ENCODE peak calls at places on chromosome 15, in seven cellular contexts. One of them, this sample, is unnamed.

GRCh38 chr15:92294759-92295158 is 98.9 kb upstream of the ST8SIA2 start:
- DNase-seq in pancreas: no peak
- DNase-seq in MV-4-11: no peak
- DNase-seq in AG04450: no peak
- DNase-seq in T-helper 1 cell: no peak
- DNase-seq in astrocyte of the cerebellum: no peak
- DNase-seq in iris pigment epithelial cell: no peak
- DNase-seq in this sample: no peak

GRCh38 chr15:76987896-76988860 is 6.7 kb upstream of the PSTPIP1 start:
- DNase-seq in astrocyte of the cerebellum: no peak
- DNase-seq in AG04450: no peak
- DNase-seq in pancreas: no peak
- DNase-seq in T-helper 1 cell: no peak
- DNase-seq in MV-4-11: peak; percentile 93
- DNase-seq in iris pigment epithelial cell: no peak
- DNase-seq in this sample: no peak

GRCh38 chr15:54839379-54839778 is 357.4 kb downstream of the RSL24D1 start:
- DNase-seq in pancreas: no peak
- DNase-seq in astrocyte of the cerebellum: no peak
- DNase-seq in MV-4-11: no peak
- DNase-seq in iris pigment epithelial cell: no peak
- DNase-seq in T-helper 1 cell: no peak
- DNase-seq in AG04450: no peak
- DNase-seq in this sample: no peak

GRCh38 chr15:71338827-71339542 is 223.7 kb downstream of the THSD4 start:
- DNase-seq in AG04450: no peak
- DNase-seq in astrocyte of the cerebellum: no peak
- DNase-seq in MV-4-11: no peak
- DNase-seq in T-helper 1 cell: no peak
- DNase-seq in pancreas: no peak
- DNase-seq in iris pigment epithelial cell: no peak
- DNase-seq in this sample: no peak

GRCh38 chr15:77797270-77797669 is 164.6 kb upstream of the LINGO1 start:
- DNase-seq in iris pigment epithelial cell: no peak
- DNase-seq in pancreas: no peak
- DNase-seq in astrocyte of the cerebellum: no peak
- DNase-seq in AG04450: no peak
- DNase-seq in T-helper 1 cell: no peak
- DNase-seq in MV-4-11: no peak
- DNase-seq in this sample: no peak

GRCh38 chr15:91408476-91409076 is 308.5 kb downstream of the SV2B start:
- DNase-seq in AG04450: no peak
- DNase-seq in astrocyte of the cerebellum: no peak
- DNase-seq in MV-4-11: peak; percentile 15
- DNase-seq in pancreas: peak; percentile 18
- DNase-seq in iris pigment epithelial cell: no peak
- DNase-seq in T-helper 1 cell: no peak
- DNase-seq in this sample: no peak

GRCh38 chr15:40902605-40903561 is 8.6 kb downstream of the VPS18 start:
- DNase-seq in astrocyte of the cerebellum: no peak
- DNase-seq in iris pigment epithelial cell: peak; percentile 80
- DNase-seq in MV-4-11: peak; percentile 98
- DNase-seq in AG04450: no peak
- DNase-seq in T-helper 1 cell: no peak
- DNase-seq in pancreas: no peak
- DNase-seq in this sample: no peak

GRCh38 chr15:36468746-36469145 is 110.7 kb upstream of the CDIN1 start:
- DNase-seq in T-helper 1 cell: no peak
- DNase-seq in astrocyte of the cerebellum: peak; percentile 95
- DNase-seq in MV-4-11: peak; percentile 11
- DNase-seq in iris pigment epithelial cell: peak; percentile 70
- DNase-seq in pancreas: no peak
- DNase-seq in AG04450: peak; percentile 100
- DNase-seq in this sample: no peak

GRCh38 chr15:77376770-77377169 is 43.1 kb downstream of the PEAK1 start:
- DNase-seq in MV-4-11: no peak
- DNase-seq in pancreas: no peak
- DNase-seq in AG04450: no peak
- DNase-seq in iris pigment epithelial cell: no peak
- DNase-seq in astrocyte of the cerebellum: no peak
- DNase-seq in T-helper 1 cell: no peak
- DNase-seq in this sample: no peak

GRCh38 chr15:88012233-88012632 is 244.3 kb downstream of the NTRK3 start:
- DNase-seq in iris pigment epithelial cell: no peak
- DNase-seq in AG04450: no peak
- DNase-seq in pancreas: no peak
- DNase-seq in astrocyte of the cerebellum: no peak
- DNase-seq in T-helper 1 cell: no peak
- DNase-seq in MV-4-11: peak; percentile 43
- DNase-seq in this sample: no peak

GRCh38 chr15:71730277-71731144 is 79.8 kb upstream of the NR2E3 start:
- DNase-seq in T-helper 1 cell: no peak
- DNase-seq in MV-4-11: peak; percentile 17
- DNase-seq in astrocyte of the cerebellum: peak; percentile 36
- DNase-seq in AG04450: peak; percentile 44
- DNase-seq in pancreas: peak; percentile 16
- DNase-seq in iris pigment epithelial cell: peak; percentile 76
- DNase-seq in this sample: peak; percentile 10

GRCh38 chr15:62545392-62546227 is 380.5 kb upstream of the C2CD4B start:
- DNase-seq in T-helper 1 cell: no peak
- DNase-seq in pancreas: peak; percentile 21
- DNase-seq in MV-4-11: no peak
- DNase-seq in astrocyte of the cerebellum: peak; percentile 53
- DNase-seq in iris pigment epithelial cell: no peak
- DNase-seq in AG04450: no peak
- DNase-seq in this sample: no peak

GRCh38 chr15:68407141-68407885 is 24.6 kb downstream of the ITGA11 start:
- DNase-seq in iris pigment epithelial cell: no peak
- DNase-seq in MV-4-11: no peak
- DNase-seq in AG04450: no peak
- DNase-seq in astrocyte of the cerebellum: peak; percentile 72
- DNase-seq in pancreas: no peak
- DNase-seq in T-helper 1 cell: no peak
- DNase-seq in this sample: no peak

GRCh38 chr15:62390793-62391543 is 225.9 kb upstream of the C2CD4B start:
- DNase-seq in iris pigment epithelial cell: peak; percentile 54
- DNase-seq in MV-4-11: no peak
- DNase-seq in T-helper 1 cell: no peak
- DNase-seq in pancreas: peak; percentile 17
- DNase-seq in astrocyte of the cerebellum: no peak
- DNase-seq in AG04450: no peak
- DNase-seq in this sample: no peak

GRCh38 chr15:51796777-51797474 is 32.5 kb upstream of the TMOD3 start:
- DNase-seq in AG04450: no peak
- DNase-seq in MV-4-11: peak; percentile 46
- DNase-seq in astrocyte of the cerebellum: no peak
- DNase-seq in pancreas: peak; percentile 25
- DNase-seq in T-helper 1 cell: no peak
- DNase-seq in iris pigment epithelial cell: peak; percentile 66
- DNase-seq in this sample: no peak

GRCh38 chr15:30872341-30872748 is 31.4 kb upstream of the FAN1 start:
- DNase-seq in astrocyte of the cerebellum: no peak
- DNase-seq in T-helper 1 cell: no peak
- DNase-seq in iris pigment epithelial cell: peak; percentile 14
- DNase-seq in AG04450: no peak
- DNase-seq in pancreas: no peak
- DNase-seq in MV-4-11: no peak
- DNase-seq in this sample: no peak

GRCh38 chr15:78950906-78951840 is 6.3 kb upstream of the CTSH start:
- DNase-seq in iris pigment epithelial cell: peak; percentile 40
- DNase-seq in MV-4-11: peak; percentile 1
- DNase-seq in T-helper 1 cell: no peak
- DNase-seq in astrocyte of the cerebellum: no peak
- DNase-seq in AG04450: peak; percentile 26
- DNase-seq in pancreas: no peak
- DNase-seq in this sample: no peak

GRCh38 chr15:68175527-68175926 is 29.6 kb downstream of the CALML4 start:
- DNase-seq in MV-4-11: peak; percentile 64
- DNase-seq in astrocyte of the cerebellum: no peak
- DNase-seq in T-helper 1 cell: no peak
- DNase-seq in AG04450: no peak
- DNase-seq in pancreas: no peak
- DNase-seq in iris pigment epithelial cell: no peak
- DNase-seq in this sample: no peak

GRCh38 chr15:39213385-39213840 is 367.5 kb upstream of the THBS1 start:
- DNase-seq in MV-4-11: no peak
- DNase-seq in AG04450: peak; percentile 95
- DNase-seq in T-helper 1 cell: no peak
- DNase-seq in astrocyte of the cerebellum: peak; percentile 97
- DNase-seq in iris pigment epithelial cell: peak; percentile 95
- DNase-seq in pancreas: peak; percentile 25
- DNase-seq in this sample: no peak

GRCh38 chr15:95259513-95259912 is 1028.2 kb downstream of the MCTP2 start:
- DNase-seq in pancreas: peak; percentile 28
- DNase-seq in T-helper 1 cell: no peak
- DNase-seq in iris pigment epithelial cell: peak; percentile 82
- DNase-seq in astrocyte of the cerebellum: peak; percentile 81
- DNase-seq in AG04450: peak; percentile 62
- DNase-seq in MV-4-11: peak; percentile 49
- DNase-seq in this sample: peak; percentile 70

GRCh38 chr15:91047545-91048199 is 25.3 kb upstream of the VPS33B start:
- DNase-seq in AG04450: no peak
- DNase-seq in astrocyte of the cerebellum: no peak
- DNase-seq in pancreas: no peak
- DNase-seq in iris pigment epithelial cell: peak; percentile 12
- DNase-seq in MV-4-11: peak; percentile 87
- DNase-seq in T-helper 1 cell: no peak
- DNase-seq in this sample: no peak

GRCh38 chr15:101127503-101128076 is 124.3 kb downstream of the CHSY1 start:
- DNase-seq in pancreas: peak; percentile 24
- DNase-seq in T-helper 1 cell: no peak
- DNase-seq in MV-4-11: peak; percentile 94
- DNase-seq in astrocyte of the cerebellum: peak; percentile 99
- DNase-seq in iris pigment epithelial cell: peak; percentile 97
- DNase-seq in AG04450: peak; percentile 85
- DNase-seq in this sample: no peak

GRCh38 chr15:67850995-67851535 is 11.2 kb upstream of the RNU6-1 start:
- DNase-seq in pancreas: no peak
- DNase-seq in AG04450: no peak
- DNase-seq in astrocyte of the cerebellum: no peak
- DNase-seq in T-helper 1 cell: no peak
- DNase-seq in iris pigment epithelial cell: peak; percentile 54
- DNase-seq in MV-4-11: peak; percentile 95
- DNase-seq in this sample: no peak

GRCh38 chr15:63905131-63905530 is 71.4 kb upstream of the HERC1 start:
- DNase-seq in MV-4-11: no peak
- DNase-seq in astrocyte of the cerebellum: no peak
- DNase-seq in iris pigment epithelial cell: peak; percentile 45
- DNase-seq in pancreas: no peak
- DNase-seq in AG04450: no peak
- DNase-seq in T-helper 1 cell: no peak
- DNase-seq in this sample: no peak

GRCh38 chr15:70421197-70421482 is 323.4 kb upstream of the TLE3 start:
- DNase-seq in iris pigment epithelial cell: no peak
- DNase-seq in astrocyte of the cerebellum: no peak
- DNase-seq in pancreas: peak; percentile 21
- DNase-seq in T-helper 1 cell: no peak
- DNase-seq in MV-4-11: no peak
- DNase-seq in AG04450: no peak
- DNase-seq in this sample: no peak

GRCh38 chr15:53446376-53446775 is 313.1 kb downstream of the WDR72 start:
- DNase-seq in astrocyte of the cerebellum: no peak
- DNase-seq in pancreas: peak; percentile 20
- DNase-seq in AG04450: no peak
- DNase-seq in T-helper 1 cell: no peak
- DNase-seq in iris pigment epithelial cell: no peak
- DNase-seq in MV-4-11: no peak
- DNase-seq in this sample: no peak

GRCh38 chr15:92149029-92149428 is 244.7 kb upstream of the ST8SIA2 start:
- DNase-seq in astrocyte of the cerebellum: no peak
- DNase-seq in pancreas: no peak
- DNase-seq in iris pigment epithelial cell: no peak
- DNase-seq in T-helper 1 cell: no peak
- DNase-seq in AG04450: no peak
- DNase-seq in MV-4-11: no peak
- DNase-seq in this sample: no peak

GRCh38 chr15:67064607-67065530 is 533 bp upstream of the SMAD3 start:
- DNase-seq in astrocyte of the cerebellum: no peak
- DNase-seq in MV-4-11: no peak
- DNase-seq in iris pigment epithelial cell: peak; percentile 81
- DNase-seq in pancreas: peak; percentile 68
- DNase-seq in T-helper 1 cell: no peak
- DNase-seq in AG04450: no peak
- DNase-seq in this sample: peak; percentile 35

GRCh38 chr15:66496951-66497501 is 536 bp downstream of the SNAPC5 start:
- DNase-seq in T-helper 1 cell: no peak
- DNase-seq in MV-4-11: peak; percentile 39
- DNase-seq in pancreas: no peak
- DNase-seq in AG04450: no peak
- DNase-seq in astrocyte of the cerebellum: no peak
- DNase-seq in iris pigment epithelial cell: no peak
- DNase-seq in this sample: no peak

GRCh38 chr15:32879980-32880379 is 162.2 kb downstream of the GREM1 start:
- DNase-seq in pancreas: no peak
- DNase-seq in AG04450: no peak
- DNase-seq in MV-4-11: no peak
- DNase-seq in astrocyte of the cerebellum: no peak
- DNase-seq in iris pigment epithelial cell: no peak
- DNase-seq in T-helper 1 cell: no peak
- DNase-seq in this sample: no peak

GRCh38 chr15:70722266-70723123 is 40.9 kb downstream of the UACA start:
- DNase-seq in iris pigment epithelial cell: peak; percentile 67
- DNase-seq in pancreas: no peak
- DNase-seq in MV-4-11: peak; percentile 33
- DNase-seq in T-helper 1 cell: no peak
- DNase-seq in astrocyte of the cerebellum: no peak
- DNase-seq in AG04450: peak; percentile 43
- DNase-seq in this sample: no peak

GRCh38 chr15:80242802-80243201 is 9.2 kb downstream of the CTXND1 start:
- DNase-seq in astrocyte of the cerebellum: no peak
- DNase-seq in pancreas: no peak
- DNase-seq in MV-4-11: no peak
- DNase-seq in AG04450: no peak
- DNase-seq in T-helper 1 cell: no peak
- DNase-seq in iris pigment epithelial cell: no peak
- DNase-seq in this sample: no peak

GRCh38 chr15:68298336-68298735 is 20.8 kb downstream of the FEM1B start:
- DNase-seq in pancreas: no peak
- DNase-seq in iris pigment epithelial cell: no peak
- DNase-seq in astrocyte of the cerebellum: no peak
- DNase-seq in AG04450: no peak
- DNase-seq in MV-4-11: no peak
- DNase-seq in T-helper 1 cell: no peak
- DNase-seq in this sample: no peak

GRCh38 chr15:92290359-92290992 is 103.2 kb upstream of the ST8SIA2 start:
- DNase-seq in T-helper 1 cell: no peak
- DNase-seq in astrocyte of the cerebellum: no peak
- DNase-seq in pancreas: no peak
- DNase-seq in AG04450: no peak
- DNase-seq in MV-4-11: no peak
- DNase-seq in iris pigment epithelial cell: no peak
- DNase-seq in this sample: no peak

GRCh38 chr15:77033417-77033728 is 37.5 kb downstream of the TSPAN3 start:
- DNase-seq in astrocyte of the cerebellum: no peak
- DNase-seq in iris pigment epithelial cell: no peak
- DNase-seq in T-helper 1 cell: no peak
- DNase-seq in pancreas: no peak
- DNase-seq in AG04450: no peak
- DNase-seq in MV-4-11: no peak
- DNase-seq in this sample: no peak

GRCh38 chr15:99211926-99212325 is 37.5 kb downstream of the TTC23 start:
- DNase-seq in MV-4-11: no peak
- DNase-seq in astrocyte of the cerebellum: no peak
- DNase-seq in T-helper 1 cell: no peak
- DNase-seq in AG04450: no peak
- DNase-seq in iris pigment epithelial cell: peak; percentile 69
- DNase-seq in pancreas: no peak
- DNase-seq in this sample: no peak

GRCh38 chr15:78249131-78249530 is 14.8 kb upstream of the ACSBG1 start:
- DNase-seq in T-helper 1 cell: no peak
- DNase-seq in iris pigment epithelial cell: no peak
- DNase-seq in MV-4-11: no peak
- DNase-seq in AG04450: no peak
- DNase-seq in pancreas: no peak
- DNase-seq in astrocyte of the cerebellum: no peak
- DNase-seq in this sample: no peak

GRCh38 chr15:36757189-36757814 is 177.9 kb downstream of the CDIN1 start:
- DNase-seq in iris pigment epithelial cell: peak; percentile 61
- DNase-seq in T-helper 1 cell: no peak
- DNase-seq in MV-4-11: peak; percentile 99
- DNase-seq in astrocyte of the cerebellum: peak; percentile 16
- DNase-seq in pancreas: no peak
- DNase-seq in AG04450: no peak
- DNase-seq in this sample: no peak

This sample was measured in stimulated activated naive CD4-positive, alpha-beta T cell.